ENCODE peak calls at places on chromosomes 7 and 10, in ten cellular contexts. V, O, F, Z, H, P, M, N, E and D are unnamed samples.

GRCh38 chr10:128017825-128018224 is 108.4 kb downstream of the MKI67 start:
- DNase-seq in V (peak), O (no peak), F (no peak), Z (no peak), H (no peak), P (no peak), M (no peak), N (no peak), E (no peak), D (no peak)

GRCh38 chr7:101550641-101551531 is 78.2 kb downstream of the MYL10 start:
- DNase-seq in V (no peak), O (no peak), F (peak), Z (no peak), H (no peak), P (no peak), M (no peak), N (peak), E (no peak), D (no peak)

GRCh38 chr7:28711096-28711495 is 247.0 kb downstream of the TRIL start:
- DNase-seq in V (no peak), O (no peak), F (no peak), Z (no peak), H (no peak), P (no peak), M (no peak), N (no peak), E (no peak), D (no peak)

GRCh38 chr10:70715853-70716795 is 43.8 kb downstream of the ADAMTS14 start:
- DNase-seq in V (no peak), O (peak), F (no peak), Z (no peak), H (peak), P (no peak), M (peak), N (no peak), E (no peak), D (no peak)

GRCh38 chr10:35006836-35007235 is 83.3 kb downstream of the CUL2 start:
- DNase-seq in V (no peak), O (no peak), F (no peak), Z (no peak), H (no peak), P (no peak), M (no peak), N (no peak), E (no peak), D (no peak)

GRCh38 chr10:121644501-121644900 is 46.3 kb upstream of the FGFR2 start:
- DNase-seq in V (no peak), O (no peak), F (no peak), Z (no peak), H (no peak), P (no peak), M (no peak), N (no peak), E (no peak), D (no peak)

GRCh38 chr10:101567165-101568006 is 20.7 kb downstream of the POLL start:
- DNase-seq in V (no peak), O (no peak), F (no peak), Z (no peak), H (no peak), P (no peak), M (no peak), N (no peak), E (no peak), D (no peak)

GRCh38 chr10:119734396-119735332 is 8.8 kb downstream of the INPP5F start:
- DNase-seq in V (no peak), O (no peak), F (no peak), Z (no peak), H (no peak), P (no peak), M (no peak), N (no peak), E (no peak), D (no peak)

GRCh38 chr7:23356726-23357125 is 57.6 kb downstream of the MALSU1 start:
- DNase-seq in V (no peak), O (no peak), F (no peak), Z (no peak), H (no peak), P (no peak), M (peak), N (no peak), E (no peak), D (no peak)

GRCh38 chr10:106956216-106956915 is 208.1 kb downstream of the SORCS1 start:
- DNase-seq in V (no peak), O (no peak), F (no peak), Z (no peak), H (no peak), P (no peak), M (no peak), N (no peak), E (no peak), D (no peak)

GRCh38 chr10:132146941-132147915 is 39.5 kb upstream of the DPYSL4 start:
- DNase-seq in V (peak), O (no peak), F (no peak), Z (no peak), H (no peak), P (no peak), M (no peak), N (no peak), E (no peak), D (no peak)

GRCh38 chr10:109913351-109913902 is 9.9 kb downstream of the XPNPEP1 start:
- DNase-seq in V (no peak), O (no peak), F (no peak), Z (no peak), H (no peak), P (no peak), M (no peak), N (no peak), E (no peak), D (no peak)

GRCh38 chr7:23205861-23206510 is 24.1 kb downstream of the NUP42 start:
- DNase-seq in V (peak), O (no peak), F (no peak), Z (no peak), H (no peak), P (no peak), M (peak), N (no peak), E (peak), D (no peak)

GRCh38 chr7:68321776-68322496 is 1276.3 kb upstream of the AUTS2 start:
- DNase-seq in V (no peak), O (no peak), F (no peak), Z (no peak), H (no peak), P (no peak), M (no peak), N (no peak), E (peak), D (no peak)

GRCh38 chr10:5449823-5450222 is 37.5 kb downstream of the NET1 start:
- DNase-seq in V (no peak), O (no peak), F (no peak), Z (no peak), H (peak), P (no peak), M (peak), N (no peak), E (no peak), D (no peak)

GRCh38 chr10:77843264-77843663 is 83.3 kb downstream of the DLG5 start:
- DNase-seq in V (no peak), O (no peak), F (no peak), Z (no peak), H (no peak), P (no peak), M (no peak), N (no peak), E (no peak), D (no peak)

GRCh38 chr10:77846718-77847311 is 79.7 kb downstream of the DLG5 start:
- DNase-seq in V (no peak), O (peak), F (peak), Z (peak), H (peak), P (peak), M (peak), N (peak), E (peak), D (peak)

GRCh38 chr10:77844177-77844576 is 82.4 kb downstream of the DLG5 start:
- DNase-seq in V (no peak), O (no peak), F (peak), Z (no peak), H (no peak), P (no peak), M (no peak), N (no peak), E (no peak), D (no peak)

GRCh38 chr10:77845455-77845850 is 81.1 kb downstream of the DLG5 start:
- DNase-seq in V (no peak), O (no peak), F (no peak), Z (no peak), H (no peak), P (no peak), M (no peak), N (no peak), E (no peak), D (no peak)

DNA sequence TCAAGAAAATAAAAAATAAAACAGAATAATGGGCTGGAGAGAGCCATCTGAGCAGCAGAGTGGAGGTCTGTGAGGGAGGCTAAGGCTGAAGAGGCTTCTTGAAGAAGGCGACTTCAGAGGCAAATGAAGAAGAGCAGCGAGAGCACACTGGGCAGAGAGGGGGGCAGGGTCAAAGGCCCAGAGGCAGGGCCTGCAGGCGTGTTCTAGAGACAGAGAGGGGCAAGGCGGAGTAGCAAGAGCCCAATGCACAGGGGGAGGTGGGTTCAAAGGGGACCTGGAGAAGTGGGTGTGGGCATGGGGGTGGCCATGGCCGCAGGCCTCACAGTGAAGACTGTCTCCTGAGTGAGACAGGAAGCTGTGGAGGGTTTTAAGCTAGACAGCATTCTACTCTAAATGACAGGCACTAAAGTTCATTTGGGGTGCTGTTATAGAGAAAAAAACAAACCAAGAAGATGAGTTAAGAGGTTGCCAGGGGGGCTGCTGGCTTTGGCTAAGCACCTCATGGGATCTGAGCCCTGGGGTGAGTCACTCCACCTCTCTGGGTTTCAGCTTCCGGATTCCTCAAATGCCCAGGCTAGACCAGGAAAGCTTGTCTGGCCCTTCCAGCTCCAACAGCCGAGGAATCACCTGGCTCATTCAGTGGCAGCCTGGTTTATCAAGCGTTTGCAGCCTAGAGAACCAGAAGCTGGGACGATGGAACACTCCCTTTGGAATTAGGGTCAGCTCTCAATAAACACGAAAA is 81.7 kb downstream of the DLG5 start:
- DNase-seq in V (no peak), O (no peak), F (peak), Z (no peak), H (peak), P (no peak), M (peak), N (no peak), E (no peak), D (no peak)
- H3K27ac ChIP-seq in V (no peak), O (peak), F (peak), Z (no peak), H (peak), P (no peak), M (peak), N (peak), E (no peak), D (no peak)

GRCh38 chr10:3893102-3893473 is 108.1 kb upstream of the KLF6 start:
- DNase-seq in V (no peak), O (no peak), F (no peak), Z (no peak), H (no peak), P (no peak), M (no peak), N (no peak), E (no peak), D (no peak)

GRCh38 chr10:3891396-3891795 is 106.4 kb upstream of the KLF6 start:
- DNase-seq in V (no peak), O (no peak), F (no peak), Z (no peak), H (peak), P (no peak), M (no peak), N (no peak), E (no peak), D (no peak)

GRCh38 chr10:3895045-3895609 is 110.1 kb upstream of the KLF6 start:
- DNase-seq in V (no peak), O (no peak), F (no peak), Z (no peak), H (no peak), P (no peak), M (peak), N (no peak), E (no peak), D (no peak)

GRCh38 chr10:3892440-3893101 is 107.6 kb upstream of the KLF6 start:
- DNase-seq in V (no peak), O (no peak), F (no peak), Z (no peak), H (no peak), P (no peak), M (peak), N (no peak), E (no peak), D (no peak)

GRCh38 chr10:3893904-3894563 is 109.0 kb upstream of the KLF6 start:
- DNase-seq in V (no peak), O (no peak), F (no peak), Z (no peak), H (no peak), P (no peak), M (no peak), N (no peak), E (no peak), D (no peak)
- H3K27ac ChIP-seq in V (peak), O (peak), F (peak), Z (no peak), H (peak), P (no peak), M (peak), N (no peak), E (no peak), D (no peak)

GRCh38 chr7:151483700-151483960 is 36.1 kb downstream of the RHEB start:
- DNase-seq in V (no peak), O (no peak), F (no peak), Z (no peak), H (no peak), P (no peak), M (no peak), N (no peak), E (no peak), D (no peak)

GRCh38 chr7:151472644-151473380 is 32.9 kb upstream of the CRYGN start:
- DNase-seq in V (no peak), O (no peak), F (peak), Z (no peak), H (no peak), P (no peak), M (peak), N (no peak), E (no peak), D (no peak)

GRCh38 chr7:151482883-151483699 is 36.6 kb downstream of the RHEB start:
- DNase-seq in V (no peak), O (no peak), F (no peak), Z (no peak), H (peak), P (no peak), M (no peak), N (no peak), E (no peak), D (no peak)

GRCh38 chr7:151481650-151482505 is 37.8 kb downstream of the RHEB start:
- DNase-seq in V (no peak), O (no peak), F (no peak), Z (no peak), H (no peak), P (no peak), M (no peak), N (no peak), E (no peak), D (no peak)

GRCh38 chr7:151477867-151478266 is 37.9 kb upstream of the CRYGN start:
- DNase-seq in V (no peak), O (no peak), F (no peak), Z (no peak), H (no peak), P (no peak), M (no peak), N (no peak), E (no peak), D (no peak)
- H3K27ac ChIP-seq in V (no peak), O (peak), F (no peak), Z (no peak), H (no peak), P (no peak), M (no peak), N (no peak), E (no peak), D (no peak)

GRCh38 chr7:130895006-130895750 is 161.2 kb upstream of the KLF14 start:
- DNase-seq in V (no peak), O (no peak), F (no peak), Z (no peak), H (no peak), P (no peak), M (no peak), N (no peak), E (no peak), D (no peak)
- H3K27ac ChIP-seq in V (peak), O (peak), F (peak), Z (no peak), H (no peak), P (no peak), M (peak), N (peak), E (peak), D (peak)

GRCh38 chr10:89515031-89515841 is 20.2 kb downstream of the SLC16A12 start:
- DNase-seq in V (no peak), O (no peak), F (no peak), Z (no peak), H (no peak), P (no peak), M (peak), N (no peak), E (no peak), D (no peak)
- H3K27ac ChIP-seq in V (peak), O (no peak), F (peak), Z (no peak), H (no peak), P (no peak), M (peak), N (no peak), E (no peak), D (no peak)

DNA sequence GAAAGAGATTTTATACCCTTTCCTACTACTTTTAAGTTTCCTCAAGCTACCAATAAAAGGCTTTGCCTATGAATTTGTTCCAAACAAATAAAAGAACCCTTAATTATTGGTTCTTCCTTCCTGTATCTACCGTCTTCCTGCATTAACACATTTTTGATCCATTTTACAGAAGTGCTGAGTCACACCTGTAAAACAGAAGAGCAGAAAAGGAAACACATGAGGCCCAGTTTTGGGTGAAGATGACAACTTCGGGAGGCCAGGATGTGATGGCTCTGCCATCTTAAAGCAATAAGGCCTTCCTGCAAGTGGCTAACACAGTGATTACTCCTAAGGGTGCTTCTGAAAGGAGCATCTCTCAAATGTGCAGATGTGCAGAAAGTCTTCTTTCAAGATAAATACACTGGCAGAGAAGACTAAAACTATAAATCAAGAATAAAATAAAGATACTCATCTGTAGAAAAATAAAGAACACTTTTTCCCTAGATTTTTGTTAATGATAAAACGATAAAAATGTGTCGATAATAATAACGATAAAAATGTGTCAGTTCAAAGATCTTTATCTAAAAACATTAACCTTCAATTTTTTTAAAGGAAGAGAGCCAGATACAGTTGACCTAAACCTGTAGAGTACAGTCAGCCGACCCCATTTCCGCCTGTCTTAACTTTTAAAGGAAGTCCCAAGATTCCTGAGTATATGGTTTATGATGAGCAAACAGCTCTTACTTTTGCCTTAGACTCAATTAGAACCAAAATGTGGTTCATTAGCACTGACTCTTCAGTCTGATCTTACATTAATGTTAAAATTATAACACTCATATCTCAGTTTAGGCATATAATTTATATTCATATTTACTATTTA is 108.5 kb downstream of the UBE2H start:
- DNase-seq in V (no peak), O (no peak), F (no peak), Z (no peak), H (no peak), P (no peak), M (no peak), N (no peak), E (no peak), D (no peak)
- H3K27ac ChIP-seq in V (peak), O (no peak), F (no peak), Z (no peak), H (no peak), P (no peak), M (no peak), N (no peak), E (no peak), D (no peak)